ENCODE peak calls at places on chromosome 12, in four cellular contexts. T is stimulated activated CD4-positive, alpha-beta T cell treated with anti-CD3 and anti-CD28 coated beads, Interleukin-15, amount 100 ng/mL, for 1 hour; M is T-helper 17 cell; B is HEK293T. V is an unnamed sample.

GRCh38 chr12:111444314-111444705 is 38.6 kb downstream of the SH2B3 start:
- DNase-seq in B (no peak), M (no peak), T (no peak), V (no peak)

GRCh38 chr12:111201036-111201435 is 167.9 kb downstream of the PHETA1 start:
- DNase-seq in M (no peak), T (no peak), B (peak), V (no peak)

GRCh38 chr12:78403136-78403535 is 461.4 kb upstream of the SYT1 start:
- DNase-seq in B (no peak), T (no peak), M (no peak), V (no peak)

GRCh38 chr12:101018540-101018939 is 191.5 kb downstream of the SLC5A8 start:
- DNase-seq in M (no peak), B (no peak), T (no peak), V (no peak)

GRCh38 chr12:34400423-34400881 is 378.2 kb downstream of the ALG10 start:
- DNase-seq in T (no peak), B (peak), M (no peak), V (no peak)

GRCh38 chr12:85278598-85279448 is 1.2 kb upstream of the ALX1 start:
- DNase-seq in T (no peak), M (no peak), B (no peak), V (no peak)

GRCh38 chr12:83016226-83016835 is 329.6 kb downstream of the TMTC2 start:
- DNase-seq in T (no peak), M (no peak), B (no peak), V (no peak)

GRCh38 chr12:2624543-2625266 is 170.1 kb upstream of the FKBP4 start:
- DNase-seq in T (no peak), M (no peak), B (peak), V (no peak)

GRCh38 chr12:104234926-104235499 is 19.4 kb downstream of the TXNRD1 start:
- DNase-seq in M (no peak), B (no peak), T (no peak), V (no peak)

GRCh38 chr12:12116677-12117076 is 45.9 kb downstream of the BCL2L14 start:
- DNase-seq in M (no peak), B (no peak), T (no peak), V (no peak)

GRCh38 chr12:3882896-3883564 is 9.8 kb upstream of the PARP11 start:
- DNase-seq in B (peak), T (no peak), M (no peak), V (no peak)

GRCh38 chr12:132886529-132887477 is 602 bp downstream of the CHFR start:
- DNase-seq in B (peak), M (no peak), T (no peak), V (no peak)

GRCh38 chr12:124833693-124834122 is 30.0 kb downstream of the SCARB1 start:
- DNase-seq in T (no peak), M (no peak), B (no peak), V (no peak)

GRCh38 chr12:12999276-12999958 is 648 bp downstream of the HEBP1 start:
- DNase-seq in B (no peak), T (no peak), M (no peak), V (no peak)

GRCh38 chr12:53066594-53066978 is 12.6 kb downstream of the SPRYD3 start:
- DNase-seq in B (no peak), M (no peak), T (no peak), V (no peak)

GRCh38 chr12:2582631-2583616 is 211.8 kb upstream of the FKBP4 start:
- DNase-seq in M (peak), B (peak), T (no peak), V (no peak)

GRCh38 chr12:94674835-94675234 is 24.5 kb upstream of the TMCC3 start:
- DNase-seq in T (no peak), B (no peak), M (no peak), V (no peak)

GRCh38 chr12:6200266-6201198 is at the start of gene CD9:
- DNase-seq in M (no peak), B (peak), T (no peak), V (peak)

GRCh38 chr12:103802586-103802886 is 38.5 kb downstream of the NT5DC3 start:
- DNase-seq in M (no peak), T (no peak), B (no peak), V (no peak)

GRCh38 chr12:95051241-95051640 is 22.2 kb downstream of the NR2C1 start:
- DNase-seq in T (no peak), M (no peak), B (no peak), V (no peak)

GRCh38 chr12:57460457-57461325 is 1.1 kb downstream of the GLI1 start:
- DNase-seq in M (no peak), T (no peak), B (no peak), V (no peak)

GRCh38 chr12:27498761-27499160 is 25.2 kb upstream of the PPFIBP1 start:
- DNase-seq in M (no peak), B (no peak), T (no peak), V (no peak)

GRCh38 chr12:7411343-7411742 is 32.6 kb downstream of the CD163L1 start:
- DNase-seq in B (no peak), M (no peak), T (no peak), V (no peak)

GRCh38 chr12:58425481-58426392 is 484.4 kb downstream of the ATP23 start:
- DNase-seq in T (no peak), B (no peak), M (no peak), V (no peak)

GRCh38 chr12:112826011-112826410 is 34.5 kb downstream of the RPH3A start:
- DNase-seq in B (no peak), T (no peak), M (no peak), V (no peak)

GRCh38 chr12:27973487-27973890 is 956 bp upstream of the PTHLH start:
- DNase-seq in M (no peak), T (no peak), B (no peak), V (no peak)

GRCh38 chr12:2944401-2945047 is 14.7 kb upstream of the TEAD4 start:
- DNase-seq in B (peak), T (no peak), M (peak), V (no peak)

GRCh38 chr12:43891856-43892574 is 56.1 kb downstream of the TMEM117 start:
- DNase-seq in T (no peak), M (no peak), B (no peak), V (no peak)

GRCh38 chr12:57852195-57852594 is 5.7 kb upstream of the CTDSP2 start:
- DNase-seq in B (no peak), M (no peak), T (no peak), V (no peak)